ENCODE peak calls at places on chromosomes 5 and 9, in five cellular contexts. N is GM12865, G is foreskin fibroblast, X is amniotic stem cell, T is PC-9. A is an unnamed sample.

GRCh38 chr5:16888694-16889124 is 47.4 kb downstream of the MYO10 start:
- DNase-seq in N (no peak), G (peak; percentile 62), X (no peak), T (peak; percentile 63), A (no peak)

GRCh38 chr9:133924453-133924852 is 67.7 kb downstream of the VAV2 start:
- DNase-seq in N (no peak), G (no peak), X (no peak), T (no peak), A (no peak)

GRCh38 chr5:67166460-67166871 is 30.1 kb downstream of the CD180 start:
- DNase-seq in N (peak; percentile 64), G (no peak), X (no peak), T (no peak), A (no peak)

GRCh38 chr5:66002415-66002814 is 76.0 kb downstream of the ERBIN start:
- DNase-seq in N (peak; percentile 32), G (no peak), X (no peak), T (no peak), A (no peak)

GRCh38 chr5:159273923-159274322 is 10.8 kb downstream of the UBLCP1 start:
- DNase-seq in N (no peak), G (no peak), X (no peak), T (no peak), A (no peak)

GRCh38 chr5:38319486-38319885 is 61.1 kb downstream of the EGFLAM start:
- DNase-seq in N (no peak), G (no peak), X (no peak), T (no peak), A (no peak)

GRCh38 chr5:156896545-156896944 is 46.5 kb downstream of the PPP1R2B start:
- DNase-seq in N (no peak), G (no peak), X (no peak), T (no peak), A (no peak)

GRCh38 chr9:89722712-89723111 is 117.9 kb downstream of the GADD45G start:
- DNase-seq in N (no peak), G (no peak), X (no peak), T (no peak), A (no peak)

GRCh38 chr9:114588671-114589526 is 1.3 kb downstream of the ATP6V1G1 start:
- DNase-seq in N (no peak), G (peak; percentile 80), X (no peak), T (peak; percentile 90), A (no peak)

GRCh38 chr5:83718195-83718825 is 2.3 kb downstream of the HAPLN1 start:
- DNase-seq in N (peak; percentile 73), G (peak; percentile 76), X (peak; percentile 55), T (peak; percentile 52), A (peak; percentile 6)

GRCh38 chr9:24132244-24132643 is 306.2 kb upstream of the ELAVL2 start:
- DNase-seq in N (no peak), G (no peak), X (no peak), T (no peak), A (no peak)